ENCODE peak calls at places on chromosomes 4 and X, in four cellular contexts. C is tibial artery, D is fibroblast of lung, X is progenitor cell of endocrine pancreas. G is an unnamed sample.

GRCh38 chr4:168887809-168888208 is 122.2 kb downstream of the CBR4 start:
- DNase-seq in D (peak; percentile 52), C (no peak), X (no peak), G (no peak)

GRCh38 chr4:110586137-110586850 is 36.6 kb downstream of the PITX2 start:
- DNase-seq in X (no peak), D (peak; percentile 73), C (no peak), G (no peak)

GRCh38 chr4:173014113-173014558 is 154.5 kb upstream of the GALNT7 start:
- DNase-seq in D (peak; percentile 85), X (no peak), C (no peak), G (peak; percentile 58)

GRCh38 chrX:43643201-43643600 is 12.9 kb upstream of the MAOA start:
- DNase-seq in D (no peak), C (no peak), X (no peak), G (no peak)

GRCh38 chr4:150960079-150960478 is 55.0 kb downstream of the LRBA start:
- DNase-seq in D (peak; percentile 38), X (no peak), C (no peak), G (no peak)

GRCh38 chr4:21845663-21846062 is 102.9 kb downstream of the KCNIP4 start:
- DNase-seq in X (no peak), C (no peak), D (peak; percentile 45), G (no peak)

GRCh38 chr4:177155454-177155853 is 154.2 kb upstream of the NEIL3 start:
- DNase-seq in D (no peak), C (no peak), X (no peak), G (no peak)

GRCh38 chr4:16896871-16897270 is 1.6 kb downstream of the LDB2 start:
- DNase-seq in X (no peak), D (peak; percentile 79), C (no peak), G (no peak)

GRCh38 chrX:137234651-137235402 is 201.0 kb upstream of the GPR101 start:
- DNase-seq in X (no peak), C (no peak), D (no peak), G (no peak)

GRCh38 chr4:73408181-73408867 is 4.2 kb downstream of the ALB start:
- DNase-seq in D (no peak), X (no peak), C (no peak), G (no peak)

GRCh38 chr4:40475609-40476008 is 140.5 kb downstream of the CHRNA9 start:
- DNase-seq in C (no peak), D (no peak), X (no peak), G (no peak)

GRCh38 chr4:163607292-163607691 is 112.8 kb downstream of the TMA16 start:
- DNase-seq in X (no peak), C (no peak), D (peak; percentile 22), G (no peak)

GRCh38 chrX:119015407-119016242 is 41.2 kb downstream of the LONRF3 start:
- DNase-seq in D (peak; percentile 86), C (peak; percentile 53), X (no peak), G (no peak)

GRCh38 chr4:101081695-101082369 is 265.5 kb downstream of the PPP3CA start:
- DNase-seq in D (no peak), C (no peak), X (no peak), G (no peak)

GRCh38 chr4:172998527-172999469 is 169.8 kb upstream of the GALNT7 start:
- DNase-seq in X (no peak), D (peak; percentile 88), C (no peak), G (no peak)

GRCh38 chr4:78584863-78585576 is 33.5 kb downstream of the ANXA3 start:
- DNase-seq in X (no peak), D (no peak), C (no peak), G (no peak)

GRCh38 chrX:15059488-15059887 is 186.3 kb downstream of the MOSPD2 start:
- DNase-seq in C (no peak), D (no peak), X (no peak), G (no peak)

GRCh38 chr4:110196871-110197420 is 1.5 kb downstream of the ELOVL6 start:
- DNase-seq in C (peak; percentile 37), X (no peak), D (peak; percentile 27), G (peak; percentile 82)

GRCh38 chr4:100190643-100191600 is 654 bp upstream of the DDIT4L start:
- DNase-seq in C (no peak), D (peak; percentile 30), X (no peak), G (peak; percentile 26)

DNA sequence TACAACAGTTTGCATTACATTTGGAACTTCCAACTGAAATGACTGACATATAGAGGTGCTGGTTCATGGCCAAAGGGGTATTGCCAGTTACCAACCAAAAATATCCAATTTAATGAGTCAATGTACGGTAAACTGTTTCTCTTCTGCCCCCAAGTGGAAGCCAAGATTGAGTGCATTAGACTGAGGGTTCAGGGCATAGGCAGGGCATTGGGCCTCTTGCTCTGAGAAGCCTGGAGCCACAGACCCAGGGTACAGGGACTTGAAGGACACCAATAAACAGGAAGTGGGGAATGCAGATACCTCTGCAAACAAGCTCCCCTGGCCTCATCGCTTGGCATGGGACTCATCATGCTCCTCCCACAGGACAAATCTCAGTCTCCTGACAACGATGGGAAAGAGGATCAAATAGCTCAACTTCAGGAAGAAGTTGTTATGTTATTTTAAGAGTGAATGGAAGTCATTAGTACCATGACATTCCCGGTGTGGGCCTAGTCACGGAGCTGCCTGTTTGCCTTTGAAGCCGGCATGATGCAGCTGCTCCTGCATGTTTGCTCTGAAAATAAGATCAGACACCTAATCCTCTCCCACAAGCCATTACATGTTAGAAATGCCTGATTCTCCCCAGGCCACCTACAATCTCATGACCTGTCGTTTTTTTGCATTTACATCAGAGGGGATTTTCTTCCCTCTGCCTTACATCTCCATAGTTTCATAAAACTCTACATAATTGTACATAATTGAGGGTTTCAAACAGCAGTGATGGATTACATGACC is 224.2 kb downstream of the RCHY1 start:
- DNase-seq in X (no peak), C (no peak), D (no peak), G (peak; percentile 17)
- TF ChIP-seq CTCF in X (peak; percentile 51), C (no peak), D (peak; percentile 25), G (peak; percentile 20)

DNA sequence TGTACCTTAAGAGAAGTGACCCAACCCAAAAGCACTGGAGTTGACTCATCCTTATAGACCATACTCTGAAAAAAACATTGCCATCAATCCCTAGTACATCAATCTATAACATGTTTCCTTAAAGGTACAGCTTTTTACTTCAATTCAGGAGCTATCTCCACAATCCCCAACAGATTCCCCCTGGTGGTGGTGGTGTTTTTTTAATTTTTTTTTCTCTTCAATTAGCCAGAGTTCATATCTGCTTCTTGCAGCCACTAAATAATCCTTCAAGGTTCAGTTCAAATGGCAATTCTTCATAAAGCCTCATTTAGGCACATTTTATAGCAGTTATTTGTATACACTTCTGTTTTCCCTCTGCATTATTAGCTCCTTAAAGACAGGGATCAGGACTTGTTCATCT is 60.7 kb upstream of the KDR start:
- DNase-seq in X (no peak), D (no peak), C (no peak), G (no peak)
- TF ChIP-seq CTCF in X (peak; percentile 36), D (peak; percentile 20), C (no peak), G (peak; percentile 45)

DNA sequence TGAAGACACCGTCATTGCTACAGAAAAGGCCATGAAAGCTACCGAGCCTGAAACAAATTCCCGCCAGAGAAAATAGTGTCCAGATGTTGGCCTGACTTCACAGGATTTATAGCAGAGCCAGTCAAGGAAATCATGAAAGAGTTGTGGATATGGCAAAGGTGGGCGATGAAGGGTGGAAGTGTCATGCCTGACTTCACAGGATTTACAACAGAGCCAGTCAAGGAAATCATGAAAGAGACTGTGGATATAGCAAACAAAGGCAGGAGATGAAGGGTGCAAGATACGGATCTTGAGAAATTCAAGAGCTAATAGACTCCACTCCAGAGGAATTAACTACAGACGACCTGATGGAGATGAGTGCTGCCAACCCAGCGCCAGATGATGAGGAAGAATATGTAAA is 17.1 kb downstream of the TRMT44 start:
- DNase-seq in X (no peak), C (no peak), D (no peak), G (no peak)
- TF ChIP-seq CTCF in X (no peak), C (no peak), D (no peak), G (no peak)

GRCh38 chrX:56233682-56234081 is 1.5 kb downstream of the KLF8 start:
- DNase-seq in X (no peak), C (peak; percentile 73), D (peak; percentile 17), G (peak; percentile 19)
- TF ChIP-seq CTCF in X (no peak), C (no peak), D (no peak), G (no peak)

DNA sequence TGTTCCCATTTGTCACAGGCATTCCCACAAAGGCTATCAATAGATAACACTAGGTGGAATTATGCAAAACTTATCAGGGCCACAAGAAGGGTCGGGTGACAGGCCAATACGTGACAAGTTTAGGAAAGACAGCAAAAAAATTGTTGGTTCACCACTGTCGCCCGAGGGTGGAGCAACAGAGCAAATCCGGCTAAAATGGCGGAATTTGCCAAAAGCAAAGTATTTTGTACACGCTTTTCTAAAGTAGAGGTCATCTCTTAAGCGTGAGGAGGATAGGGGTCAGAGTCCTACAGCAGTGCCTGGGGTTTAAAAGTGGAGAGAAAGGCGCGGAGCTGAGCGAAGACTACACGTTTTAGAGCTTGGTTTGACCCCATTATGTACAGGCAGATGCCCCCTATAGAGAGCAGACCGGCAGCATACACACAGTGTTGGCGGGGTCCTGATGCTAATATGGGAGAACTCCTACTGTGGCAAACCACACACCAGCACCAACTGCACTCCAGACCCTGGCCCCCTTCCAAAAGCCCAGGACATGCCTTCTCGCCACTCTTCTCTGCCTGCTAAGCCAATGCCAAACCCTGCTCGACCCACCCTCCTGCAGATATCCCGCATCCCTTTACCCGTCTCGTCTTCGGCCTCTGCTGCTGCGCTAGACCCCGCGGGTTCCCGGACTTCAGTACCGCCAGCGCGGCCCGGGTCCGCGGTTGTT is 733 bp downstream of the CCNA2 start:
- DNase-seq in D (peak; percentile 37), C (peak; percentile 22), X (no peak), G (peak; percentile 28)
- TF ChIP-seq CTCF in D (peak; percentile 27), C (no peak), X (peak; percentile 12), G (no peak)

DNA sequence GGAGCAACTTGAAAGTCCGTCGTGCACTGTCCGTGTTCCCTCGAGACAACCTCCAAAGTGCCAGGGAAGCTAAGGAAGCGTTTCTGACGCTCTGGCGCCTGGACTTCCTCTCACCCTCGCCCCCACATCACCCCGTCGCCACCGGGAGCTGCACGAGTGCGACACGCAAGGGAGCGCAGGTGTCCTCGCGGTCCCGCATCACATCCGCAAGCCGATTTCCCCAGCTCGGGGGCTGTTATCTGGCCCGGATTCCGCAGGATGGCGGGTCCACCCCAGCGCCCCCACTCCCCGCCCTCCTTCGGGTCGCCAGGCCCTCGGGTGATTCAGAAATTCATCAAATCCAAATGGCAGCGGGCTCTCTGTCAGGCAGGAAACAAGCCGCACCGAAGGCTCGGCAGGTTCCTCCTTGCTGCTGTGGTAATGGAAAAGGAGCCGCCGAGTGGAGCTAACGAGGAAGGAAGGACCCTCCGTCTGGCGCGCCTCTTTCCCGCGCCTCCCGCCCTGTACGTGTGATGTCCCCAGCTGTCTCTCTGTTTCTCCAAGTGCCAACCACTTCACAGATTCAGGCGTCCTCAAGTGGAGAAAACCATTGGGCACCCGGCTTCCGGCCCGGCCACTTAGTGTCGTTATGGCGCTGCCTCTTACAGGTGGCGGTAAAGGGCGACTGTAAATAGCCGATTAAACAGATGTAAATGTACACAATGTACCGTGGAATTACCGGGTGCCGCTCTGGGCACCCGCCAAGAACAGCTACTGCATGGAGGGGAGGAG is 901 bp upstream of the SETD7 start:
- DNase-seq in X (peak; percentile 23), D (peak; percentile 45), C (peak; percentile 57), G (peak; percentile 54)
- TF ChIP-seq CTCF in X (no peak), D (no peak), C (no peak), G (no peak)

GRCh38 chr4:891747-892146 is 40.4 kb downstream of the GAK start:
- DNase-seq in C (no peak), D (no peak), X (no peak), G (peak; percentile 76)
- TF ChIP-seq CTCF in C (no peak), D (peak; percentile 13), X (peak; percentile 13), G (peak; percentile 38)